ENCODE peak calls at places on chromosomes 16 and 17, in four cellular contexts. One of them, this sample, is unnamed.
A peak's percentile ranks its signal among the peaks of the same experiment; 100 is the strongest.

GRCh38 chr16:19583665-19584300 is 28.3 kb downstream of the VPS35L start:
- DNase-seq in RCC 7860: peak; percentile 48
- DNase-seq in left lung: no peak
- DNase-seq in NCI-H2081: peak; percentile 15
- DNase-seq in this sample: peak; percentile 48

GRCh38 chr17:57608369-57609124 is 136.6 kb downstream of the CCDC182 start:
- DNase-seq in left lung: no peak
- DNase-seq in RCC 7860: no peak
- DNase-seq in NCI-H2081: no peak
- DNase-seq in this sample: no peak

GRCh38 chr17:33039874-33040273 is 48.2 kb downstream of the SPACA3 start:
- DNase-seq in NCI-H2081: no peak
- DNase-seq in left lung: no peak
- DNase-seq in RCC 7860: peak; percentile 14
- DNase-seq in this sample: peak; percentile 33

GRCh38 chr16:74874123-74874522 is 99.5 kb upstream of the FA2H start:
- DNase-seq in NCI-H2081: no peak
- DNase-seq in RCC 7860: no peak
- DNase-seq in left lung: no peak
- DNase-seq in this sample: no peak

GRCh38 chr16:89422527-89422904 is 67.8 kb downstream of the ANKRD11 start:
- DNase-seq in RCC 7860: peak; percentile 39
- DNase-seq in NCI-H2081: no peak
- DNase-seq in left lung: no peak
- DNase-seq in this sample: peak; percentile 23

GRCh38 chr17:6555331-6556120 is 829 bp downstream of the PITPNM3 start:
- DNase-seq in left lung: no peak
- DNase-seq in RCC 7860: peak; percentile 82
- DNase-seq in NCI-H2081: no peak
- DNase-seq in this sample: peak; percentile 75

GRCh38 chr17:80752369-80752705 is 207.7 kb downstream of the RPTOR start:
- DNase-seq in RCC 7860: no peak
- DNase-seq in NCI-H2081: no peak
- DNase-seq in left lung: no peak
- DNase-seq in this sample: no peak

GRCh38 chr17:45936610-45937009 is 42.3 kb downstream of the MAPT start:
- DNase-seq in RCC 7860: no peak
- DNase-seq in left lung: no peak
- DNase-seq in NCI-H2081: peak; percentile 81
- DNase-seq in this sample: no peak

GRCh38 chr17:78774956-78775571 is 7.0 kb downstream of the CYTH1 start:
- DNase-seq in RCC 7860: no peak
- DNase-seq in NCI-H2081: no peak
- DNase-seq in left lung: no peak
- DNase-seq in this sample: no peak

GRCh38 chr17:40061532-40062038 is 1.2 kb upstream of the THRA start:
- DNase-seq in RCC 7860: no peak
- DNase-seq in NCI-H2081: no peak
- DNase-seq in left lung: no peak
- DNase-seq in this sample: no peak

GRCh38 chr17:9427460-9428315 is 147.9 kb downstream of the STX8 start:
- DNase-seq in NCI-H2081: peak; percentile 35
- DNase-seq in RCC 7860: peak; percentile 42
- DNase-seq in left lung: no peak
- DNase-seq in this sample: peak; percentile 57

GRCh38 chr17:77325826-77326581 is 185.2 kb downstream of the SEC14L1 start:
- DNase-seq in NCI-H2081: no peak
- DNase-seq in RCC 7860: no peak
- DNase-seq in left lung: peak; percentile 74
- DNase-seq in this sample: no peak

GRCh38 chr16:51544850-51545467 is 393.9 kb upstream of the SALL1 start:
- DNase-seq in left lung: no peak
- DNase-seq in RCC 7860: no peak
- DNase-seq in NCI-H2081: no peak
- DNase-seq in this sample: no peak

GRCh38 chr16:19393226-19394074 is 24.2 kb upstream of the TMC5 start:
- DNase-seq in left lung: no peak
- DNase-seq in NCI-H2081: no peak
- DNase-seq in RCC 7860: peak; percentile 95
- DNase-seq in this sample: peak; percentile 89